ENCODE peak calls at places on chromosomes 4 and X, in nine cellular contexts. One of them, this sample, is unnamed. For H3K27me3, the result is how much of the 10 kb centered on the place peaks cover.

GRCh38 chr4:142353149-142353738 is 492.9 kb downstream of the INPP4B start:
- DNase-seq in CD4-positive, alpha-beta T cell: no peak
- DNase-seq in left lung: no peak
- DNase-seq in stomach: no peak
- DNase-seq in psoas muscle: no peak
- DNase-seq in PC-9: peak
- DNase-seq in left ventricle myocardium inferior: no peak
- DNase-seq in lower lobe of right lung: no peak
- DNase-seq in H9: no peak
- DNase-seq in this sample: no peak

GRCh38 chr4:67765928-67766327 is 11.7 kb upstream of the GNRHR start:
- DNase-seq in stomach: no peak
- DNase-seq in PC-9: no peak
- DNase-seq in CD4-positive, alpha-beta T cell: no peak
- DNase-seq in lower lobe of right lung: no peak
- DNase-seq in H9: no peak
- DNase-seq in left lung: no peak
- DNase-seq in left ventricle myocardium inferior: no peak
- DNase-seq in psoas muscle: no peak
- DNase-seq in this sample: no peak

GRCh38 chr4:10161840-10162239 is 45.2 kb upstream of the WDR1 start:
- DNase-seq in H9: no peak
- DNase-seq in CD4-positive, alpha-beta T cell: peak
- DNase-seq in psoas muscle: no peak
- DNase-seq in lower lobe of right lung: no peak
- DNase-seq in PC-9: no peak
- DNase-seq in left lung: no peak
- DNase-seq in left ventricle myocardium inferior: no peak
- DNase-seq in stomach: no peak
- DNase-seq in this sample: no peak

GRCh38 chr4:2798399-2799301 is 5.8 kb downstream of the SH3BP2 start:
- DNase-seq in PC-9: peak
- DNase-seq in left lung: peak
- DNase-seq in left ventricle myocardium inferior: peak
- DNase-seq in CD4-positive, alpha-beta T cell: no peak
- DNase-seq in psoas muscle: peak
- DNase-seq in stomach: peak
- DNase-seq in H9: no peak
- DNase-seq in lower lobe of right lung: peak
- DNase-seq in this sample: peak

GRCh38 chr4:185730387-185730786 is 81.6 kb downstream of the SORBS2 start:
- DNase-seq in PC-9: no peak
- DNase-seq in psoas muscle: no peak
- DNase-seq in left lung: no peak
- DNase-seq in lower lobe of right lung: no peak
- DNase-seq in H9: no peak
- DNase-seq in stomach: no peak
- DNase-seq in CD4-positive, alpha-beta T cell: no peak
- DNase-seq in left ventricle myocardium inferior: no peak
- DNase-seq in this sample: no peak

GRCh38 chr4:169070895-169071218 is 60.8 kb upstream of the CBR4 start:
- DNase-seq in left lung: peak
- DNase-seq in H9: no peak
- DNase-seq in left ventricle myocardium inferior: no peak
- DNase-seq in PC-9: peak
- DNase-seq in CD4-positive, alpha-beta T cell: no peak
- DNase-seq in lower lobe of right lung: no peak
- DNase-seq in psoas muscle: no peak
- DNase-seq in stomach: peak
- DNase-seq in this sample: no peak

GRCh38 chr4:25767877-25768475 is 94.8 kb downstream of the SEL1L3 start:
- DNase-seq in CD4-positive, alpha-beta T cell: no peak
- DNase-seq in left lung: peak
- DNase-seq in PC-9: no peak
- DNase-seq in stomach: peak
- DNase-seq in lower lobe of right lung: no peak
- DNase-seq in H9: peak
- DNase-seq in left ventricle myocardium inferior: peak
- DNase-seq in psoas muscle: no peak
- DNase-seq in this sample: no peak

GRCh38 chr4:125433453-125433852 is 118.7 kb downstream of the FAT4 start:
- DNase-seq in psoas muscle: no peak
- DNase-seq in stomach: no peak
- DNase-seq in left lung: no peak
- DNase-seq in CD4-positive, alpha-beta T cell: no peak
- DNase-seq in PC-9: no peak
- DNase-seq in H9: no peak
- DNase-seq in lower lobe of right lung: no peak
- DNase-seq in left ventricle myocardium inferior: no peak
- DNase-seq in this sample: no peak

GRCh38 chr4:138007572-138007971 is 234.6 kb downstream of the SLC7A11 start:
- DNase-seq in left lung: no peak
- DNase-seq in lower lobe of right lung: no peak
- DNase-seq in stomach: no peak
- DNase-seq in left ventricle myocardium inferior: no peak
- DNase-seq in CD4-positive, alpha-beta T cell: no peak
- DNase-seq in PC-9: no peak
- DNase-seq in H9: no peak
- DNase-seq in psoas muscle: no peak
- DNase-seq in this sample: no peak
- TF ChIP-seq CTCF in left lung: no peak
- TF ChIP-seq CTCF in lower lobe of right lung: no peak
- TF ChIP-seq CTCF in stomach: no peak
- TF ChIP-seq CTCF in left ventricle myocardium inferior: no peak
- TF ChIP-seq CTCF in CD4-positive, alpha-beta T cell: no peak
- TF ChIP-seq CTCF in PC-9: peak
- TF ChIP-seq CTCF in H9: peak
- TF ChIP-seq CTCF in psoas muscle: no peak
- TF ChIP-seq CTCF in this sample: no peak

GRCh38 chr4:8879574-8879973 is 7.9 kb upstream of the HMX1 start:
- DNase-seq in CD4-positive, alpha-beta T cell: no peak
- DNase-seq in left ventricle myocardium inferior: no peak
- DNase-seq in H9: no peak
- DNase-seq in PC-9: no peak
- DNase-seq in psoas muscle: no peak
- DNase-seq in left lung: no peak
- DNase-seq in lower lobe of right lung: no peak
- DNase-seq in stomach: no peak
- DNase-seq in this sample: no peak

GRCh38 chr4:8877780-8878040 is 6.1 kb upstream of the HMX1 start:
- DNase-seq in psoas muscle: no peak
- DNase-seq in left lung: no peak
- DNase-seq in left ventricle myocardium inferior: no peak
- DNase-seq in H9: no peak
- DNase-seq in CD4-positive, alpha-beta T cell: no peak
- DNase-seq in stomach: no peak
- DNase-seq in lower lobe of right lung: no peak
- DNase-seq in PC-9: no peak
- DNase-seq in this sample: no peak

GRCh38 chr4:8874896-8875680 is 3.4 kb upstream of the HMX1 start:
- DNase-seq in lower lobe of right lung: no peak
- DNase-seq in stomach: no peak
- DNase-seq in psoas muscle: no peak
- DNase-seq in PC-9: no peak
- DNase-seq in left lung: no peak
- DNase-seq in left ventricle myocardium inferior: no peak
- DNase-seq in H9: no peak
- DNase-seq in CD4-positive, alpha-beta T cell: no peak
- DNase-seq in this sample: no peak

GRCh38 chr4:8874003-8874895 is 2.6 kb upstream of the HMX1 start:
- DNase-seq in PC-9: no peak
- DNase-seq in H9: no peak
- DNase-seq in CD4-positive, alpha-beta T cell: no peak
- DNase-seq in psoas muscle: no peak
- DNase-seq in left ventricle myocardium inferior: no peak
- DNase-seq in stomach: no peak
- DNase-seq in left lung: no peak
- DNase-seq in lower lobe of right lung: no peak
- DNase-seq in this sample: no peak

DNA sequence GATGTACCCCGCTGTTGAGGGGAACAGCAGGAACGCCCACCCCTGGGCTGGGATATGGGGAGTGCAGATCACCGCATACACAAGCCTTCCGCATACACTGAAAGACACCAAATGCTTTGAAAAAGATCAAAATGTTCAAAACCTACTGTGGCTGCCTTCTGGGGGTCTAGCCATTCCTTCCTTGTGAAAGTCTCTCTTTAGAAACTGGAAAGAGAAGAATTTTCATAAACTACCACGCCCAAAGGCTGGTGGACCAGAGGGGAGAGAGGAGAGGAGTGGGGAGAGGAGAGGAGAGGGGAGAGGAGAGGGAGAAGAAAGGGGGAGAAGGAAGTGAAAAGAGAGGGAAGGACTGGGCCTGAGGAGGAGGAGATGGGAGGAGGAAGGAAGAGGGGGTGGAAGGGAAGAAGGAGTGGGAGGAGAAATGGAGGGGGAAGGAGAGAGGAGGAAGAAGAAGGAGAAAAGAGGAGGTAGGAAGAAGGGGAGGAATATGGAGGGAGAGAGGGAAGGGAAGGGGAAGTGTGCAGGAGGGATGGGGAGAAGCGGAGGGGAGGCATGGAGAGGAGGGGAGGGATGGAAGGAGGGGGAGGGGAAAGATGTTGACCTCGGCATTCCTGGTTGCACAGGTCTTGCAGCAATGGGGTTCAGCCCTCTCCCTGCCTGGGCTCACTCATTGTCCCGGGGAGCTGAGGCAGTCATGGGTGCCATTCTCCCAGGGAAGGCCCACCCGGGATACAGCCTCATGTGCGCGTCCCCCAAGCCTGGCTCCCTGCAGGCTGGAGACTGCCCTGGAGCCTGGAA is 5.5 kb upstream of the HMX1 start:
- DNase-seq in PC-9: no peak
- DNase-seq in H9: no peak
- DNase-seq in left ventricle myocardium inferior: no peak
- DNase-seq in stomach: no peak
- DNase-seq in left lung: no peak
- DNase-seq in CD4-positive, alpha-beta T cell: no peak
- DNase-seq in psoas muscle: no peak
- DNase-seq in lower lobe of right lung: no peak
- DNase-seq in this sample: no peak
- H3K27me3 ChIP-seq in PC-9: half or more
- H3K27me3 ChIP-seq in H9: half or more
- H3K27me3 ChIP-seq in left ventricle myocardium inferior: half or more
- H3K27me3 ChIP-seq in stomach: under half
- H3K27me3 ChIP-seq in left lung: half or more
- H3K27me3 ChIP-seq in CD4-positive, alpha-beta T cell: under half
- H3K27me3 ChIP-seq in psoas muscle: under half
- H3K27me3 ChIP-seq in lower lobe of right lung: half or more
- H3K27me3 ChIP-seq in this sample: half or more

GRCh38 chrX:73849054-73849453 is 286.1 kb downstream of the CHIC1 start:
- DNase-seq in stomach: no peak
- DNase-seq in left lung: no peak
- DNase-seq in psoas muscle: no peak
- DNase-seq in PC-9: no peak
- DNase-seq in lower lobe of right lung: no peak
- DNase-seq in H9: no peak
- DNase-seq in left ventricle myocardium inferior: no peak
- DNase-seq in CD4-positive, alpha-beta T cell: no peak
- DNase-seq in this sample: no peak

GRCh38 chrX:73847991-73848390 is 285.0 kb downstream of the CHIC1 start:
- DNase-seq in H9: no peak
- DNase-seq in left lung: no peak
- DNase-seq in CD4-positive, alpha-beta T cell: no peak
- DNase-seq in psoas muscle: no peak
- DNase-seq in left ventricle myocardium inferior: no peak
- DNase-seq in stomach: no peak
- DNase-seq in PC-9: no peak
- DNase-seq in lower lobe of right lung: no peak
- DNase-seq in this sample: no peak

GRCh38 chrX:73852022-73852421 is 289.0 kb downstream of the CHIC1 start:
- DNase-seq in CD4-positive, alpha-beta T cell: no peak
- DNase-seq in left lung: no peak
- DNase-seq in lower lobe of right lung: no peak
- DNase-seq in H9: no peak
- DNase-seq in stomach: no peak
- DNase-seq in left ventricle myocardium inferior: no peak
- DNase-seq in psoas muscle: no peak
- DNase-seq in PC-9: no peak
- DNase-seq in this sample: no peak

GRCh38 chrX:73851014-73852009 is 288.3 kb downstream of the CHIC1 start:
- DNase-seq in lower lobe of right lung: no peak
- DNase-seq in CD4-positive, alpha-beta T cell: peak
- DNase-seq in H9: no peak
- DNase-seq in stomach: peak
- DNase-seq in left lung: peak
- DNase-seq in PC-9: no peak
- DNase-seq in left ventricle myocardium inferior: no peak
- DNase-seq in psoas muscle: peak
- DNase-seq in this sample: no peak

GRCh38 chrX:73850124-73851013 is 287.4 kb downstream of the CHIC1 start:
- DNase-seq in stomach: peak
- DNase-seq in left ventricle myocardium inferior: no peak
- DNase-seq in lower lobe of right lung: no peak
- DNase-seq in H9: no peak
- DNase-seq in CD4-positive, alpha-beta T cell: no peak
- DNase-seq in psoas muscle: peak
- DNase-seq in left lung: peak
- DNase-seq in PC-9: no peak
- DNase-seq in this sample: no peak
- TF ChIP-seq CTCF in stomach: no peak
- TF ChIP-seq CTCF in left ventricle myocardium inferior: no peak
- TF ChIP-seq CTCF in lower lobe of right lung: no peak
- TF ChIP-seq CTCF in H9: peak
- TF ChIP-seq CTCF in CD4-positive, alpha-beta T cell: no peak
- TF ChIP-seq CTCF in psoas muscle: no peak
- TF ChIP-seq CTCF in left lung: no peak
- TF ChIP-seq CTCF in PC-9: peak
- TF ChIP-seq CTCF in this sample: no peak

GRCh38 chr4:12963912-12964311 is 520.2 kb downstream of the RAB28 start:
- DNase-seq in left lung: no peak
- DNase-seq in psoas muscle: no peak
- DNase-seq in H9: no peak
- DNase-seq in lower lobe of right lung: no peak
- DNase-seq in stomach: no peak
- DNase-seq in PC-9: no peak
- DNase-seq in left ventricle myocardium inferior: no peak
- DNase-seq in CD4-positive, alpha-beta T cell: no peak
- DNase-seq in this sample: no peak

GRCh38 chr4:12968345-12968744 is 515.8 kb downstream of the RAB28 start:
- DNase-seq in psoas muscle: no peak
- DNase-seq in left ventricle myocardium inferior: no peak
- DNase-seq in PC-9: no peak
- DNase-seq in CD4-positive, alpha-beta T cell: no peak
- DNase-seq in lower lobe of right lung: no peak
- DNase-seq in H9: no peak
- DNase-seq in stomach: no peak
- DNase-seq in left lung: no peak
- DNase-seq in this sample: no peak

GRCh38 chr4:12966741-12967140 is 517.4 kb downstream of the RAB28 start:
- DNase-seq in left ventricle myocardium inferior: no peak
- DNase-seq in stomach: no peak
- DNase-seq in psoas muscle: no peak
- DNase-seq in CD4-positive, alpha-beta T cell: no peak
- DNase-seq in PC-9: no peak
- DNase-seq in left lung: no peak
- DNase-seq in lower lobe of right lung: no peak
- DNase-seq in H9: no peak
- DNase-seq in this sample: no peak

GRCh38 chr4:12963291-12963690 is 520.8 kb downstream of the RAB28 start:
- DNase-seq in PC-9: no peak
- DNase-seq in psoas muscle: no peak
- DNase-seq in left lung: no peak
- DNase-seq in lower lobe of right lung: no peak
- DNase-seq in CD4-positive, alpha-beta T cell: no peak
- DNase-seq in H9: no peak
- DNase-seq in left ventricle myocardium inferior: no peak
- DNase-seq in stomach: no peak
- DNase-seq in this sample: no peak

DNA sequence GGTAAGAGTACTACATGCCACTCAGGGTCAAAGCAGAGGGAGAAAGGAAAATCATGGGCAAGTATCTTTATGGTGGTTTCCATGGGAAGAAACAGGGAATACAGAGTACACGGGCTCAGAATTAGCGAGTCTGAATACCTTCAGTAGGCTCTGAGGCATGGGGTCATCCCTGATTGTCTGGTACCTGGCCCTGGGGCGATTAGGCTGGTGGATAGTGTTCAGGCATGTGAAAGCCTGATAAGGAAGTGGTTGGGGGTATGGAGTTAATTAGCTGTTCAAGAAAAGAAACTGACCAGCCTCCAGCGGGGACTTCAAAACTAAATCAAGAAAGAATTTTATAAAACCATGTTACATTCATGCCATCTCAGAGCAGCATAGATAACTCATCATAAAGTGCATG is 518.8 kb downstream of the RAB28 start:
- DNase-seq in PC-9: no peak
- DNase-seq in H9: no peak
- DNase-seq in stomach: no peak
- DNase-seq in CD4-positive, alpha-beta T cell: no peak
- DNase-seq in left lung: no peak
- DNase-seq in psoas muscle: no peak
- DNase-seq in lower lobe of right lung: no peak
- DNase-seq in left ventricle myocardium inferior: no peak
- DNase-seq in this sample: no peak
- H3K27me3 ChIP-seq in PC-9: under half
- H3K27me3 ChIP-seq in H9: under half
- H3K27me3 ChIP-seq in stomach: under half
- H3K27me3 ChIP-seq in CD4-positive, alpha-beta T cell: under half
- H3K27me3 ChIP-seq in left lung: under half
- H3K27me3 ChIP-seq in psoas muscle: under half
- H3K27me3 ChIP-seq in lower lobe of right lung: under half
- H3K27me3 ChIP-seq in left ventricle myocardium inferior: under half
- H3K27me3 ChIP-seq in this sample: under half

This sample was measured in upper lobe of right lung.